ENCODE peak calls at places on chromosome 13, in eight cellular contexts. U, Q, X, B, Z, V, W and E are unnamed samples.

GRCh38 chr13:41060723-41061074 is 610 bp upstream of the WBP4 start:
- DNase-seq in U (peak; percentile 47), Q (peak; percentile 91), X (peak; percentile 94), B (peak; percentile 73), Z (peak; percentile 78), V (peak; percentile 82), W (peak; percentile 91), E (peak; percentile 77)

GRCh38 chr13:110444226-110444653 is 117.3 kb downstream of the RAB20 start:
- DNase-seq in U (peak; percentile 8), Q (no peak), X (no peak), B (no peak), Z (peak; percentile 18), V (no peak), W (peak; percentile 11), E (no peak)

GRCh38 chr13:97932006-97932405 is 21.5 kb upstream of the IPO5 start:
- DNase-seq in U (no peak), Q (no peak), X (no peak), B (no peak), Z (no peak), V (no peak), W (no peak), E (peak; percentile 9)

GRCh38 chr13:79571147-79571546 is 90.2 kb downstream of the NDFIP2 start:
- DNase-seq in U (no peak), Q (no peak), X (no peak), B (no peak), Z (no peak), V (no peak), W (no peak), E (no peak)

GRCh38 chr13:43331676-43332075 is 308.3 kb downstream of the DNAJC15 start:
- DNase-seq in U (no peak), Q (no peak), X (peak; percentile 20), B (no peak), Z (no peak), V (no peak), W (peak; percentile 19), E (peak; percentile 78)

GRCh38 chr13:29103036-29103800 is 283.1 kb downstream of the MTUS2 start:
- DNase-seq in U (no peak), Q (no peak), X (no peak), B (no peak), Z (no peak), V (no peak), W (no peak), E (no peak)

GRCh38 chr13:77507931-77508776 is 27.4 kb upstream of the SCEL start:
- DNase-seq in U (peak; percentile 42), Q (no peak), X (no peak), B (no peak), Z (no peak), V (no peak), W (no peak), E (peak; percentile 79)

GRCh38 chr13:95481051-95481775 is 71.3 kb upstream of the CLDN10 start:
- DNase-seq in U (no peak), Q (no peak), X (no peak), B (no peak), Z (no peak), V (no peak), W (no peak), E (no peak)

GRCh38 chr13:66469745-66470144 is 760.4 kb downstream of the PCDH9 start:
- DNase-seq in U (no peak), Q (no peak), X (no peak), B (no peak), Z (no peak), V (no peak), W (no peak), E (peak; percentile 19)

GRCh38 chr13:26759907-26760834 is at the start of gene GPR12:
- DNase-seq in U (no peak), Q (no peak), X (no peak), B (no peak), Z (no peak), V (no peak), W (peak; percentile 56), E (peak; percentile 10)

GRCh38 chr13:73076013-73076412 is 17.2 kb downstream of the KLF5 start:
- DNase-seq in U (no peak), Q (no peak), X (no peak), B (no peak), Z (no peak), V (no peak), W (no peak), E (no peak)

GRCh38 chr13:62626771-62627170 is 1211.1 kb upstream of the PCDH20 start:
- DNase-seq in U (no peak), Q (no peak), X (no peak), B (no peak), Z (no peak), V (no peak), W (peak; percentile 6), E (peak; percentile 11)

GRCh38 chr13:106867249-106867648 is 299.3 kb upstream of the ARGLU1 start:
- DNase-seq in U (no peak), Q (no peak), X (peak; percentile 23), B (no peak), Z (no peak), V (no peak), W (no peak), E (no peak)

GRCh38 chr13:39765801-39766463 is 110.5 kb downstream of the COG6 start:
- DNase-seq in U (no peak), Q (peak; percentile 31), X (no peak), B (no peak), Z (peak; percentile 76), V (no peak), W (peak; percentile 99), E (peak; percentile 95)

GRCh38 chr13:111397202-111397880 is 76.9 kb downstream of the TEX29 start:
- DNase-seq in U (no peak), Q (no peak), X (no peak), B (no peak), Z (no peak), V (no peak), W (no peak), E (no peak)

GRCh38 chr13:104577029-104577820 is 1511.0 kb upstream of the SLC10A2 start:
- DNase-seq in U (no peak), Q (no peak), X (no peak), B (no peak), Z (no peak), V (no peak), W (no peak), E (no peak)

GRCh38 chr13:53198699-53199098 is 170.1 kb downstream of the OLFM4 start:
- DNase-seq in U (no peak), Q (no peak), X (no peak), B (no peak), Z (no peak), V (no peak), W (no peak), E (peak; percentile 63)

GRCh38 chr13:110116072-110116487 is 190.9 kb downstream of the COL4A1 start:
- DNase-seq in U (peak; percentile 51), Q (peak; percentile 42), X (peak; percentile 86), B (no peak), Z (no peak), V (peak; percentile 44), W (peak; percentile 30), E (peak; percentile 57)

GRCh38 chr13:25249001-25249543 is 38.2 kb downstream of the MTMR6 start:
- DNase-seq in U (no peak), Q (no peak), X (peak; percentile 43), B (peak; percentile 17), Z (no peak), V (no peak), W (peak; percentile 84), E (peak; percentile 3)

GRCh38 chr13:74528751-74529513 is 394.7 kb upstream of the KLF12 start:
- DNase-seq in U (no peak), Q (no peak), X (no peak), B (no peak), Z (no peak), V (no peak), W (no peak), E (no peak)

GRCh38 chr13:90868321-90868920 is 479.1 kb upstream of the MIR17HG start:
- DNase-seq in U (peak; percentile 8), Q (no peak), X (peak; percentile 28), B (no peak), Z (peak; percentile 64), V (no peak), W (peak; percentile 23), E (peak; percentile 49)

GRCh38 chr13:49620170-49620621 is 8.1 kb upstream of the ARL11 start:
- DNase-seq in U (no peak), Q (no peak), X (no peak), B (no peak), Z (no peak), V (no peak), W (no peak), E (peak; percentile 45)

GRCh38 chr13:29886446-29886845 is 36.0 kb upstream of the UBL3 start:
- DNase-seq in U (no peak), Q (peak; percentile 36), X (no peak), B (no peak), Z (no peak), V (no peak), W (no peak), E (no peak)

GRCh38 chr13:60379837-60380236 is 17.2 kb upstream of the TDRD3 start:
- DNase-seq in U (no peak), Q (no peak), X (no peak), B (no peak), Z (no peak), V (no peak), W (no peak), E (peak; percentile 85)

GRCh38 chr13:36815069-36815468 is 4.0 kb upstream of the RFXAP start:
- DNase-seq in U (peak; percentile 16), Q (no peak), X (no peak), B (no peak), Z (peak; percentile 7), V (no peak), W (no peak), E (peak; percentile 12)

GRCh38 chr13:81686877-81687276 is 1346.0 kb upstream of the SPRY2 start:
- DNase-seq in U (no peak), Q (no peak), X (no peak), B (no peak), Z (no peak), V (no peak), W (peak; percentile 14), E (peak; percentile 63)

GRCh38 chr13:47100214-47100853 is 203.5 kb upstream of the HTR2A start:
- DNase-seq in U (no peak), Q (no peak), X (no peak), B (peak; percentile 45), Z (no peak), V (no peak), W (no peak), E (no peak)

GRCh38 chr13:32081591-32081990 is 50.0 kb downstream of the FRY start:
- DNase-seq in U (no peak), Q (no peak), X (no peak), B (no peak), Z (no peak), V (no peak), W (no peak), E (no peak)

GRCh38 chr13:46100191-46100877 is 4.5 kb downstream of the CPB2 start:
- DNase-seq in U (no peak), Q (no peak), X (no peak), B (no peak), Z (no peak), V (no peak), W (no peak), E (no peak)

GRCh38 chr13:93758575-93758974 is 532.0 kb downstream of the GPC6 start:
- DNase-seq in U (no peak), Q (no peak), X (no peak), B (no peak), Z (no peak), V (no peak), W (no peak), E (no peak)

GRCh38 chr13:113548171-113548641 is 36.3 kb upstream of the TFDP1 start:
- DNase-seq in U (no peak), Q (no peak), X (no peak), B (no peak), Z (peak; percentile 84), V (no peak), W (peak; percentile 87), E (peak; percentile 42)

GRCh38 chr13:46736568-46736967 is 60.4 kb downstream of the ESD start:
- DNase-seq in U (no peak), Q (no peak), X (no peak), B (no peak), Z (no peak), V (no peak), W (no peak), E (no peak)